ENCODE peak calls at places on chromosomes 3 and 15, in seven cellular contexts. N is lower lobe of right lung, D is BJ, Q is astrocyte of the spinal cord, T is heart left ventricle, O is brain microvascular endothelial cell, P is HepG2. S is an unnamed sample.

GRCh38 chr3:174168538-174169254 is 690.4 kb upstream of the NAALADL2 start:
- DNase-seq in N (no peak), D (no peak), Q (no peak), T (no peak), O (no peak), P (no peak), S (no peak)

GRCh38 chr3:32009101-32009500 is 27.6 kb downstream of the ZNF860 start:
- DNase-seq in N (no peak), D (no peak), Q (no peak), T (no peak), O (no peak), P (peak), S (peak)

GRCh38 chr3:138468451-138468850 is 34.0 kb downstream of the ESYT3 start:
- DNase-seq in N (no peak), D (no peak), Q (no peak), T (no peak), O (no peak), P (no peak), S (no peak)

GRCh38 chr3:188230962-188231361 is 77.0 kb downstream of the LPP start:
- DNase-seq in N (no peak), D (peak), Q (no peak), T (no peak), O (no peak), P (no peak), S (no peak)

GRCh38 chr15:61828860-61829513 is 231.3 kb downstream of the VPS13C start:
- DNase-seq in N (no peak), D (no peak), Q (peak), T (no peak), O (no peak), P (no peak), S (no peak)

GRCh38 chr3:172106989-172107388 is 67.6 kb downstream of the FNDC3B start:
- DNase-seq in N (peak), D (no peak), Q (no peak), T (no peak), O (no peak), P (no peak), S (no peak)

GRCh38 chr3:10770547-10770946 is 45.5 kb upstream of the SLC6A11 start:
- DNase-seq in N (no peak), D (no peak), Q (no peak), T (no peak), O (no peak), P (no peak), S (no peak)

GRCh38 chr15:58369261-58369699 is 62.5 kb upstream of the LIPC start:
- DNase-seq in N (no peak), D (no peak), Q (peak), T (no peak), O (peak), P (peak), S (peak)

GRCh38 chr15:58214941-58215340 is 76.8 kb downstream of the AQP9 start:
- DNase-seq in N (no peak), D (no peak), Q (no peak), T (no peak), O (no peak), P (no peak), S (no peak)

GRCh38 chr3:186997061-186998054 is 67.0 kb downstream of the ST6GAL1 start:
- DNase-seq in N (no peak), D (no peak), Q (no peak), T (no peak), O (peak), P (no peak), S (no peak)

GRCh38 chr15:47437492-47437891 is 279.8 kb upstream of the SEMA6D start:
- DNase-seq in N (no peak), D (no peak), Q (no peak), T (no peak), O (no peak), P (no peak), S (no peak)

GRCh38 chr3:84905556-84905920 is 53.3 kb upstream of the CADM2 start:
- DNase-seq in N (no peak), D (no peak), Q (no peak), T (no peak), O (no peak), P (no peak), S (no peak)

GRCh38 chr15:24078310-24079029 is 391.4 kb upstream of the NDN start:
- DNase-seq in N (no peak), D (no peak), Q (no peak), T (no peak), O (no peak), P (no peak), S (no peak)
- H3K4me3 ChIP-seq in N (no peak), D (no peak), Q (no peak), T (no peak), O (no peak), P (no peak), S (no peak)

GRCh38 chr3:106758459-106758858 is 618.8 kb upstream of the CCDC54 start:
- DNase-seq in N (no peak), D (no peak), Q (no peak), T (no peak), O (no peak), P (no peak), S (no peak)
- TF ChIP-seq CTCF in N (no peak), D (no peak), Q (no peak), T (no peak), O (no peak), P (no peak), S (no peak)

DNA sequence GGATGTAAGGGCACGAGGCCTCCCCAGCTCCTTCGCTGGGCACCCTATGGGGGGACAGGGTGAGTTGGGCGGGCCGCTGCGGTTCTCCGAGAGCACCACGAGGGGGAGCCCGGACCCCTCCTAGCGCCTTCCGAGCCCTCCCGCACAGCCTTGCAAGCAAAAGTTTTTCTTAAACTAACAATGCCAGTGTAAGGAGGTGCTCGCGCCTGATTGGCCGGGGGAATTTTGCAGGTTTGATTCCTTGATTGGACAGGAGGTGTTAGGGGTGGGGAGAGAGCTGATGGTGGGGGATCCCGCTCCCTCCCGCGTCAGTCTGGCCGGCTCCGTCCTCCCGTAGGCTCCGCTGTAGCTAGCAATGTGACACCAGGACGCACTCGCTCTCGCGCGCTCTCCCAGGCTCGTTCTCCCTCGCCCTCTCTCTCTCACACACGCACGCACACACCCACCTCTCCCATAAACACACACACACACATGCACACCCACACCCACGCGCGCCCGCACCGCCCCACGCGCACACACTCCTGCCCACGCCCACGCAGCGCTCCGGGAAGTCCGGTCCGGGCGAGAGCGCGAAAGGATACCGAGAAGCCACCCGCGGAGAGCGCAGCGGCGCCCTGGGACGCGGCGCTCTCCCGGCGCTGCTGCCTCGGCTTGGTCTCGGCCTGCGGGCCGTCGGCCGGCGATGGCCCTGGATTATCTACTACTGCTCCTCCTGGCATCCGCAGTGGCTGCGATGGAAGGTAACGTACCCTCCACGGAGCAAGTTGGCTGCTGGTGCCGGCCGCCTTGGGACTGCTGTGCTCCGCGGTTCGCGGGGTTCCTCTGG is at the start of gene EPHB1:
- DNase-seq in N (peak), D (peak), Q (peak), T (peak), O (peak), P (peak), S (peak)
- H3K4me3 ChIP-seq in N (peak), D (peak), Q (peak), T (peak), O (peak), P (peak), S (peak)

GRCh38 chr3:114213669-114214541 is 23.5 kb downstream of the ZNF80 start:
- DNase-seq in N (peak), D (peak), Q (peak), T (no peak), O (peak), P (no peak), S (peak)
- TF ChIP-seq CTCF in N (no peak), D (peak), Q (no peak), T (no peak), O (peak), P (no peak), S (no peak)